ENCODE peak calls at places on chromosomes 1 and 21, in four cellular contexts. B is right lobe of liver; Q is CD8-positive, alpha-beta T cell; P is HepG2. N is an unnamed sample.

GRCh38 chr1:53896673-53897229 is 2.8 kb downstream of the DIO1 start:
- DNase-seq in B (peak; percentile 81), Q (no peak), P (peak; percentile 20), N (no peak)

GRCh38 chr1:938711-939504 is 15.2 kb downstream of the SAMD11 start:
- DNase-seq in B (no peak), Q (no peak), P (no peak), N (no peak)

GRCh38 chr21:34808569-34809204 is 139.9 kb downstream of the CLIC6 start:
- DNase-seq in B (no peak), Q (no peak), P (no peak), N (no peak)

GRCh38 chr21:16492892-16493291 is 763.1 kb downstream of the USP25 start:
- DNase-seq in B (no peak), Q (no peak), P (no peak), N (no peak)

GRCh38 chr1:3135746-3136455 is 66.9 kb downstream of the PRDM16 start:
- DNase-seq in B (no peak), Q (no peak), P (no peak), N (no peak)

GRCh38 chr1:203547771-203548421 is 53.9 kb downstream of the OPTC start:
- DNase-seq in B (no peak), Q (no peak), P (no peak), N (no peak)

GRCh38 chr1:2980073-2980791 is 41.0 kb upstream of the ACTRT2 start:
- DNase-seq in B (peak; percentile 31), Q (no peak), P (no peak), N (no peak)

GRCh38 chr1:209822706-209823105 is 5.1 kb upstream of the UTP25 start:
- DNase-seq in B (no peak), Q (no peak), P (no peak), N (no peak)

GRCh38 chr1:197799271-197799670 is 24.0 kb upstream of the DENND1B start:
- DNase-seq in B (no peak), Q (no peak), P (no peak), N (no peak)

GRCh38 chr1:8070381-8070811 is 44.3 kb upstream of the ERRFI1 start:
- DNase-seq in B (no peak), Q (no peak), P (peak; percentile 66), N (no peak)

GRCh38 chr1:23638786-23639241 is 52.8 kb upstream of the RPL11 start:
- DNase-seq in B (no peak), Q (no peak), P (no peak), N (no peak)

GRCh38 chr1:110111081-110111480 is 1.2 kb upstream of the UBL4B start:
- DNase-seq in B (no peak), Q (no peak), P (no peak), N (no peak)

GRCh38 chr1:204680051-204680450 is 5.5 kb downstream of the LRRN2 start:
- DNase-seq in B (no peak), Q (no peak), P (no peak), N (no peak)

GRCh38 chr21:33380483-33380998 is 22.7 kb upstream of the IFNGR2 start:
- DNase-seq in B (peak; percentile 75), Q (peak; percentile 85), P (peak; percentile 75), N (peak; percentile 76)

GRCh38 chr21:23016617-23017016 is 2018.4 kb downstream of the NCAM2 start:
- DNase-seq in B (no peak), Q (no peak), P (no peak), N (no peak)

GRCh38 chr1:207085887-207086286 is 2.8 kb upstream of the C4BPB start:
- DNase-seq in B (no peak), Q (no peak), P (no peak), N (no peak)

GRCh38 chr21:42818328-42818749 is 61.0 kb downstream of the WDR4 start:
- DNase-seq in B (peak; percentile 74), Q (peak; percentile 65), P (peak; percentile 52), N (peak; percentile 69)

GRCh38 chr1:53413175-53414001 is 45.8 kb upstream of the DMRTB1 start:
- DNase-seq in B (no peak), Q (peak; percentile 67), P (peak; percentile 16), N (peak; percentile 66)

GRCh38 chr1:209965996-209966395 is 28.0 kb downstream of the SYT14 start:
- DNase-seq in B (no peak), Q (no peak), P (no peak), N (no peak)

GRCh38 chr1:75797606-75798216 is 1.0 kb downstream of the MSH4 start:
- DNase-seq in B (no peak), Q (no peak), P (no peak), N (no peak)

GRCh38 chr1:39204441-39205081 is at the start of gene MACF1:
- DNase-seq in B (no peak), Q (peak; percentile 49), P (no peak), N (peak; percentile 48)

GRCh38 chr1:27382950-27383627 is at the start of gene CD164L2:
- DNase-seq in B (no peak), Q (peak; percentile 41), P (no peak), N (peak; percentile 34)

GRCh38 chr21:42409366-42409765 is 5.7 kb downstream of the UBASH3A start:
- DNase-seq in B (peak; percentile 11), Q (no peak), P (no peak), N (no peak)

GRCh38 chr1:2523891-2524609 is 2.3 kb downstream of the PANK4 start:
- DNase-seq in B (no peak), Q (peak; percentile 72), P (no peak), N (peak; percentile 86)

GRCh38 chr1:204307334-204307883 is 52.3 kb downstream of the PLEKHA6 start:
- DNase-seq in B (no peak), Q (no peak), P (no peak), N (no peak)

N was measured in CD4-positive, CD25-positive, alpha-beta regulatory T cell.